ENCODE peak calls at places on chromosomes 5 and 9, in four cellular contexts. W, C, I and M are unnamed samples.

GRCh38 chr9:125293134-125293533 is 31.5 kb downstream of the GAPVD1 start:
- DNase-seq in W (no peak), C (no peak), I (no peak), M (no peak)

GRCh38 chr9:72828281-72828731 is 124.5 kb downstream of the ALDH1A1 start:
- DNase-seq in W (peak), C (no peak), I (no peak), M (no peak)

GRCh38 chr5:147578228-147579024 is 68.6 kb upstream of the DPYSL3 start:
- DNase-seq in W (peak), C (no peak), I (no peak), M (peak)

GRCh38 chr5:124162782-124163532 is 583.5 kb downstream of the ZNF608 start:
- DNase-seq in W (no peak), C (no peak), I (peak), M (no peak)

GRCh38 chr5:55914141-55914413 is 62.9 kb downstream of the IL31RA start:
- DNase-seq in W (no peak), C (no peak), I (no peak), M (no peak)

GRCh38 chr5:170633235-170634041 is 129.6 kb downstream of the KCNIP1 start:
- DNase-seq in W (peak), C (peak), I (no peak), M (peak)

GRCh38 chr5:148554621-148555020 is 99.7 kb downstream of the HTR4 start:
- DNase-seq in W (no peak), C (no peak), I (no peak), M (no peak)

GRCh38 chr9:122087406-122088200 is 5.5 kb downstream of the TTLL11 start:
- DNase-seq in W (no peak), C (no peak), I (no peak), M (no peak)

GRCh38 chr9:88733651-88734470 is 198.9 kb downstream of the NXNL2 start:
- DNase-seq in W (no peak), C (peak), I (no peak), M (no peak)

GRCh38 chr5:89064691-89065207 is 181.8 kb upstream of the MEF2C start:
- DNase-seq in W (no peak), C (no peak), I (no peak), M (no peak)

GRCh38 chr5:164449460-164449859 is 944.0 kb downstream of the MAT2B start:
- DNase-seq in W (no peak), C (no peak), I (no peak), M (no peak)

GRCh38 chr9:84296146-84296843 is 44.3 kb downstream of the SLC28A3 start:
- DNase-seq in W (peak), C (no peak), I (peak), M (no peak)

GRCh38 chr9:127066775-127067111 is 55.7 kb downstream of the ANGPTL2 start:
- DNase-seq in W (no peak), C (no peak), I (no peak), M (no peak)

GRCh38 chr9:87678650-87679355 is 47.1 kb upstream of the CTSL start:
- DNase-seq in W (peak), C (peak), I (no peak), M (peak)

GRCh38 chr9:2403701-2404100 is 217.9 kb upstream of the VLDLR start:
- DNase-seq in W (no peak), C (no peak), I (no peak), M (no peak)

GRCh38 chr5:135991381-135991907 is 36.7 kb upstream of the LECT2 start:
- DNase-seq in W (no peak), C (no peak), I (no peak), M (no peak)

GRCh38 chr5:74477082-74477453 is 163.5 kb downstream of the ENC1 start:
- DNase-seq in W (no peak), C (no peak), I (no peak), M (no peak)

GRCh38 chr9:22204240-22204639 is 195.1 kb upstream of the CDKN2B start:
- DNase-seq in W (no peak), C (no peak), I (no peak), M (no peak)

GRCh38 chr9:81499021-81499454 is 190.3 kb downstream of the TLE1 start:
- DNase-seq in W (no peak), C (peak), I (no peak), M (no peak)

GRCh38 chr5:106876665-106877194 is 794.0 kb downstream of the EFNA5 start:
- DNase-seq in W (no peak), C (no peak), I (no peak), M (no peak)

GRCh38 chr5:155728857-155729683 is 597.9 kb upstream of the SGCD start:
- DNase-seq in W (no peak), C (no peak), I (no peak), M (no peak)

GRCh38 chr5:10509593-10509992 is 54.3 kb upstream of the ANKRD33B start:
- DNase-seq in W (no peak), C (no peak), I (no peak), M (no peak)

GRCh38 chr5:151477106-151477505 is 29.7 kb downstream of the SLC36A1 start:
- DNase-seq in W (no peak), C (no peak), I (no peak), M (no peak)

GRCh38 chr5:139651502-139651862 is 3.3 kb downstream of the CXXC5 start:
- DNase-seq in W (no peak), C (no peak), I (no peak), M (no peak)

GRCh38 chr5:72284674-72285424 is 35.2 kb downstream of the MRPS27 start:
- DNase-seq in W (no peak), C (no peak), I (no peak), M (no peak)

GRCh38 chr5:72281764-72282499 is 38.1 kb downstream of the MRPS27 start:
- DNase-seq in W (no peak), C (no peak), I (no peak), M (peak)

GRCh38 chr5:72283358-72283757 is 36.7 kb downstream of the MRPS27 start:
- DNase-seq in W (no peak), C (no peak), I (no peak), M (peak)

GRCh38 chr5:72281430-72281763 is 38.6 kb downstream of the MRPS27 start:
- DNase-seq in W (no peak), C (no peak), I (no peak), M (no peak)

DNA sequence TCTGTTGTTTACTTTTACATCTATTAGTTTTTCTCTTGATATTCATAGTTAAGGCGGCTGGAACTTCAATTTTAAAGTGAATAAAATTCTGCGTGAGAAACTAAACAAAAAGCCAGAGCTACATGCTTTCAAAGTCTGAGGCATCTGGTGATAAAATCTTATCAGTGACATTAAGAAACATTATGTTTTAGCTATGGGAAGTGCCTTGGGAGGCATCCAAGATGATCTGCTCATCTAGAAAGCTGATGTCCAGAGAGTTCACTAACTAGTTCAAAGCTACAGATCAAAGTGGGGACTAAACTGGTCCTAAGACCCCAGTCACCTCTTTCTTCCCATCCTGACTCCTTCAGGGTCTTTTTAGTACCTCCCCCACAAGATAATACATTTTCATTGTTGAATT is 37.2 kb downstream of the MRPS27 start:
- DNase-seq in W (no peak), C (no peak), I (no peak), M (no peak)
- H3K27ac ChIP-seq in W (peak), C (peak), I (no peak), M (peak)

GRCh38 chr9:83166369-83166768 is 103.4 kb upstream of the RASEF start:
- DNase-seq in W (no peak), C (no peak), I (no peak), M (no peak)

GRCh38 chr9:83167126-83167525 is 104.2 kb upstream of the RASEF start:
- DNase-seq in W (no peak), C (no peak), I (no peak), M (no peak)
- H3K27ac ChIP-seq in W (no peak), C (no peak), I (no peak), M (no peak)

GRCh38 chr5:59034498-59035186 is 451.8 kb downstream of the RAB3C start:
- DNase-seq in W (no peak), C (no peak), I (no peak), M (no peak)
- H3K27ac ChIP-seq in W (peak), C (no peak), I (no peak), M (no peak)

DNA sequence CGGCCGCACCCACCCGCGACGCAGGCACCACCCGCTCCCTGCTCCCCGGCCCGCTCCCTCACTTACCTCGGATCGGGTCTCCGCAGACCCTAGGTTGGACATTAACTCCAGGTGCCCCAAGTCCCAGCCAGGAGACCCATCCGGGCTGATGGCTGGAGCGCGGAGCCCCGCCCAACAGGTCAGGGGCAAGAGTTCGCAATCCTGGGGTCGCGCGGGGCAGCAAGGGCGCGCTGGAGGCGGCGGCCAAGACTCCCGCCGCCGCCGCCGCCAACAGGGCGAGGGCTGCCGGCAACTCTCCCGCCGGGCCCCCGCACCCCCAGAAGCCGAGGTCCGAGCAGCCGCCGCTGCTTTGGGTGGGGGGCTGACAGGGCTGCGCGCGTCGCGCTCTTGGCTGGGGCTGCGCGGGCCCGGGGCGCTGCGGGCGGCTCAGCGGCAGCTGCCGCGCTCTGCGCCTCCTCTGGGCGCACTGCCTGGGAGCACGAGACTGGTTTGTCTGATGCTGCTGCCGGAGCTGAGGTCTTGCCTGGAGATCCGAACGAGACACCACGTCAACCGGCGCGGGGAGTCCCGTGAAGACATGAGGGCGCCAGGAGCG is 303 bp downstream of the GDNF start:
- DNase-seq in W (peak), C (no peak), I (no peak), M (no peak)
- H3K27ac ChIP-seq in W (peak), C (no peak), I (no peak), M (no peak)

GRCh38 chr5:36606437-36607113 is at the start of gene SLC1A3:
- DNase-seq in W (peak), C (peak), I (no peak), M (no peak)
- H3K27ac ChIP-seq in W (no peak), C (peak), I (no peak), M (no peak)

DNA sequence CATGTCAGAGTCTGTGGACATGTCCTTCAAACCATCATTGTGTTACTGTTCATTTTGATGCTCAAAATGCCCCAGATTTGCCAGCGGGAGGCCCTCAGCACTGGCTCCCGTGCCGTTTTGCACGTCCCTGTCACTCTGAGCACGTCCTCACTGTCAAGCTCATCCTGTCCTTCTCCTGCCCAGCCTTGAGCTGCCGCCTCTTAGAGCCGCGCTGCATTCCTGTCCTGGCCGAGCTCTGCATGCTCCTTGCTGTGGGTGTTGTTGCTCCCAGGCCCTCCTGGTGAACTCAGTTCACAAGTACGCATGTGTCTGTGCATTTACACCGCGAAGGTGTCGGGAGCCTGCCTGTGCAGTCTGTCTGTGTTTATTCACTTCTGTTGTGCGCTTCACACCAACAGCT is 62.2 kb downstream of the WNK2 start:
- DNase-seq in W (no peak), C (no peak), I (no peak), M (no peak)
- H3K27ac ChIP-seq in W (no peak), C (no peak), I (no peak), M (no peak)